ENCODE peak calls at places on chromosomes 11 and 22, in nine cellular contexts. I, E, H, J, D, U, Y, B and A are unnamed samples.

GRCh38 chr11:17753153-17753552 is 18.6 kb downstream of the KCNC1 start:
- DNase-seq in J (no peak), I (no peak), H (no peak), Y (no peak), U (peak; percentile 34), E (no peak), D (no peak), B (no peak), A (no peak)

GRCh38 chr11:120344302-120345004 is 8.2 kb downstream of the ARHGEF12 start:
- DNase-seq in U (no peak), D (no peak), B (no peak), I (no peak), E (no peak), Y (peak; percentile 25), H (no peak), J (no peak), A (peak; percentile 18)

GRCh38 chr11:36509265-36509664 is 807 bp downstream of the TRAF6 start:
- DNase-seq in D (peak; percentile 7), E (no peak), U (no peak), I (peak; percentile 60), Y (no peak), H (no peak), J (no peak), B (no peak), A (no peak)

GRCh38 chr22:30826670-30827355 is 132.1 kb downstream of the OSBP2 start:
- DNase-seq in Y (no peak), U (no peak), I (no peak), D (no peak), H (no peak), E (peak; percentile 36), B (no peak), J (no peak), A (no peak)

GRCh38 chr22:49129736-49130135 is 697.9 kb downstream of the BRD1 start:
- DNase-seq in J (no peak), I (no peak), U (no peak), B (no peak), D (no peak), H (no peak), E (peak; percentile 63), Y (no peak), A (no peak)

GRCh38 chr11:132864811-132865576 is 667.3 kb downstream of the OPCML start:
- DNase-seq in U (no peak), J (no peak), B (no peak), H (no peak), E (no peak), I (no peak), D (no peak), Y (no peak), A (no peak)

GRCh38 chr22:25197335-25197734 is 2.3 kb upstream of the CRYBB3 start:
- DNase-seq in J (no peak), H (no peak), B (no peak), U (no peak), D (no peak), I (no peak), Y (no peak), E (no peak), A (no peak)

GRCh38 chr22:25193548-25193947 is 6.1 kb upstream of the CRYBB3 start:
- DNase-seq in D (no peak), U (no peak), I (no peak), Y (no peak), B (no peak), E (no peak), H (no peak), J (no peak), A (no peak)

GRCh38 chr11:12723410-12724297 is 49.4 kb downstream of the TEAD1 start:
- DNase-seq in U (no peak), I (no peak), Y (no peak), D (peak; percentile 87), B (no peak), H (peak; percentile 17), E (no peak), J (no peak), A (peak; percentile 18)

GRCh38 chr11:3146612-3147256 is 18.4 kb downstream of the OSBPL5 start:
- DNase-seq in B (peak; percentile 85), E (no peak), U (no peak), I (no peak), H (no peak), Y (no peak), J (no peak), D (no peak), A (no peak)

GRCh38 chr11:121459413-121460041 is 6.8 kb upstream of the SORL1-AS1 start:
- DNase-seq in E (no peak), H (no peak), D (no peak), B (no peak), U (no peak), Y (peak; percentile 53), I (no peak), J (no peak), A (no peak)

GRCh38 chr11:134207538-134208239 is 16.1 kb downstream of the NCAPD3 start:
- DNase-seq in J (peak; percentile 35), U (peak; percentile 29), E (no peak), Y (peak; percentile 46), I (peak; percentile 39), B (no peak), D (no peak), H (peak; percentile 38), A (peak; percentile 47)

GRCh38 chr11:112889446-112889845 is 71.8 kb upstream of the NCAM1 start:
- DNase-seq in B (no peak), I (no peak), H (no peak), D (no peak), J (no peak), Y (no peak), U (no peak), E (no peak), A (no peak)

GRCh38 chr11:118856314-118856713 is 27.4 kb upstream of the CXCR5 start:
- DNase-seq in I (no peak), Y (no peak), J (no peak), B (no peak), E (no peak), H (no peak), D (no peak), U (no peak), A (no peak)

GRCh38 chr11:26063915-26064314 is 268.0 kb upstream of the ANO3 start:
- DNase-seq in Y (no peak), B (no peak), J (no peak), I (no peak), D (no peak), U (no peak), H (no peak), E (no peak), A (no peak)
- H3K27ac ChIP-seq in Y (no peak overlapping the region), B (no peak overlapping the region), J (no peak overlapping the region), I (no peak overlapping the region), D (no peak overlapping the region), U (no peak overlapping the region), H (no peak overlapping the region), E (no peak overlapping the region), A (no peak overlapping the region)

GRCh38 chr11:70542406-70542805 is 144.1 kb downstream of the CTTN start:
- DNase-seq in E (no peak), D (no peak), U (no peak), J (no peak), I (no peak), Y (no peak), B (no peak), H (no peak), A (no peak)

GRCh38 chr11:70542811-70543210 is 144.5 kb downstream of the CTTN start:
- DNase-seq in I (no peak), D (no peak), B (no peak), Y (no peak), U (no peak), J (no peak), E (no peak), H (no peak), A (no peak)

GRCh38 chr11:70541699-70542098 is 143.4 kb downstream of the CTTN start:
- DNase-seq in H (no peak), I (no peak), B (no peak), E (no peak), J (no peak), D (no peak), U (no peak), Y (no peak), A (no peak)

GRCh38 chr11:70540196-70540595 is 141.9 kb downstream of the CTTN start:
- DNase-seq in Y (no peak), H (no peak), E (no peak), D (no peak), J (no peak), U (no peak), B (peak; percentile 60), I (no peak), A (no peak)

GRCh38 chr11:70541176-70541575 is 142.8 kb downstream of the CTTN start:
- DNase-seq in U (no peak), D (no peak), Y (no peak), E (no peak), I (no peak), H (no peak), B (no peak), J (no peak), A (no peak)
- H3K27ac ChIP-seq in U (no peak overlapping the region), D (no peak overlapping the region), Y (no peak overlapping the region), E (no peak overlapping the region), I (no peak overlapping the region), H (no peak overlapping the region), B (no peak overlapping the region), J (no peak overlapping the region), A (no peak overlapping the region)

DNA sequence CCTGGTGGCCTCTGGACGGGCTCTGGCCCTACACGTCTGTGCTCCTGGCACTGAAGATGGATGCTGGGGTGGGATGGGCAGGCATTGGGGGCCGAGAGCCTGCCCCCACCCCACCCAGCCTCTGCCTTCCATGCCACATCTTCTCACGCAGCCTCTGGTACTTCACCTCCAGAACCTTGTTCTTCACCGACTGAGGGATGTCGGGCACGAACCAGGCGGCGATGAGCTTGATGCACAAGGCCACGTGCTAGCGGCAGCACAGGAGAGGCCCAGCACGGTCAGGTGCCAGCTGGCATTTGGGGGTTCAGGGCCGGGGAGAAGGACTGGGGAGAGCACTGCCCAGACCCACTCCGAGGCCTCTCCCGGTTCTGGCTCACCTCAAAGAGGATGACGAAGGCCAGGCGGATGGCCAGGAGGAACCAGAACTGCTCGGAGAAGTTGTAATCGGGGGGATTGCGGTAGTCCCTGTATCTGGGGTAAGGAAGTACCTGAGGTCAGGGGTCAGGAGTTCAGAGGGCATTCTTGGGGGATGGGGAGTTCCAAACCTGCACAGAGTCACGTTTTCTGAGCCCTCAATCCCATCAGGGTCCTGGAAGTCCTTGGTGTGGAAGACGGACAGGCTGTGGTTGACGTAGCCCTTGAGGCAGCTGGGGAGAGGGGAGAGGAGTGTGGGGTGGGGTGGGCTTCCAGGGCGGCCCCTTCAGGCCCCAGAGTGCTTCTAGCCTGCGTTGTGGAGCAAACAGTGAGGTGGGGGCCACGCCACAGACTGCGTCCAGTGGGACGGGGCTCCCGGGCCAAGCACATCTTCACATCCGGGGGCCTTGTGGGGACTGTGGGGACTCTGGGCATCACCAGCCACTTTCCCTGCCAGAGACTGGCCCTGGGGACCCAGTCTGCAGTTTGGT is 3.8 kb upstream of the SIGIRR start:
- DNase-seq in Y (no peak), H (no peak), B (no peak), U (no peak), J (no peak), I (no peak), D (no peak), E (no peak), A (peak; percentile 7)
- H3K27ac ChIP-seq in Y (no peak overlapping the region), H (no peak overlapping the region), B (no peak overlapping the region), U (no peak overlapping the region), J (no peak overlapping the region), I (no peak overlapping the region), D (no peak overlapping the region), E (no peak overlapping the region), A (no peak overlapping the region)

DNA sequence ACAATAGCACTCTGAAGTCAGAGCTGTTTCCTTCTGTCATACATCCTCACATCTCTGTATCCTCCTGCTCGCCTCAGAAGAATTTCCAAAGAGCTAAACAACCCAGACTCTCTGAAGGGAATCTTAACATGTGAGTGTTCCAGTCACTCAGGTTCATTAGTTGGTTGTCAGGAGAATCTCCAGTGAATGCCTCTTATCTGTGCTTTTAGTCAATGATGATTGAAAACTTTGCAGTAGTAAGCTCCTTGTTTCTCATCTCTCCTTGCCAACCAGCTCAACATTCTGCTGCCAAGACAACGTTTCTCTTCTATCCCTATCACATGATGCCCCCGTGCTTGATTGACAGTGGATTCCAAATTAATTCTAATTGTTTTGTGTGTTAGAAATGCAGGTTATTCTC is 195.5 kb downstream of the C11orf91 start:
- DNase-seq in J (no peak), H (no peak), B (no peak), Y (no peak), E (no peak), D (no peak), U (no peak), I (no peak), A (no peak)
- H3K27ac ChIP-seq in J (no peak overlapping the region), H (no peak overlapping the region), B (no peak overlapping the region), Y (no peak overlapping the region), E (no peak overlapping the region), D (no peak overlapping the region), U (no peak overlapping the region), I (no peak overlapping the region), A (no peak overlapping the region)